ENCODE peak calls at places on chromosomes 2 and 18, in eight cellular contexts. One of them, this sample, is unnamed. For H3K4me1, the result is how much of the 10 kb centered on the place peaks cover.

GRCh38 chr18:63090334-63090733 is 229.2 kb downstream of the BCL2 start:
- DNase-seq in transverse colon: no peak
- DNase-seq in A549: no peak
- DNase-seq in kidney: no peak
- DNase-seq in IMR-90: no peak
- DNase-seq in mammary epithelial cell: no peak
- DNase-seq in SJSA1: no peak
- DNase-seq in upper lobe of right lung: no peak
- DNase-seq in this sample: no peak

GRCh38 chr2:148300534-148300933 is 279.6 kb downstream of the MBD5 start:
- DNase-seq in transverse colon: no peak
- DNase-seq in A549: no peak
- DNase-seq in kidney: no peak
- DNase-seq in IMR-90: peak
- DNase-seq in mammary epithelial cell: no peak
- DNase-seq in SJSA1: no peak
- DNase-seq in upper lobe of right lung: no peak
- DNase-seq in this sample: no peak

GRCh38 chr2:11558206-11558886 is 24.5 kb downstream of the GREB1 start:
- DNase-seq in transverse colon: no peak
- DNase-seq in A549: no peak
- DNase-seq in kidney: no peak
- DNase-seq in IMR-90: no peak
- DNase-seq in mammary epithelial cell: no peak
- DNase-seq in SJSA1: peak
- DNase-seq in upper lobe of right lung: peak
- DNase-seq in this sample: no peak

GRCh38 chr2:68936462-68936861 is 16.2 kb downstream of the GKN2 start:
- DNase-seq in transverse colon: no peak
- DNase-seq in A549: no peak
- DNase-seq in kidney: no peak
- DNase-seq in IMR-90: peak
- DNase-seq in mammary epithelial cell: peak
- DNase-seq in SJSA1: no peak
- DNase-seq in upper lobe of right lung: no peak
- DNase-seq in this sample: no peak

GRCh38 chr2:137168564-137168963 is 403.2 kb downstream of the THSD7B start:
- DNase-seq in transverse colon: no peak
- DNase-seq in A549: no peak
- DNase-seq in kidney: no peak
- DNase-seq in IMR-90: no peak
- DNase-seq in mammary epithelial cell: peak
- DNase-seq in SJSA1: no peak
- DNase-seq in upper lobe of right lung: no peak
- DNase-seq in this sample: no peak

GRCh38 chr2:42492691-42493467 is 903 bp downstream of the KCNG3 start:
- DNase-seq in transverse colon: peak
- DNase-seq in A549: no peak
- DNase-seq in kidney: peak
- DNase-seq in IMR-90: no peak
- DNase-seq in mammary epithelial cell: no peak
- DNase-seq in SJSA1: no peak
- DNase-seq in upper lobe of right lung: peak
- DNase-seq in this sample: peak

GRCh38 chr18:79765491-79766245 is 32.1 kb upstream of the KCNG2 start:
- DNase-seq in transverse colon: peak
- DNase-seq in A549: no peak
- DNase-seq in kidney: no peak
- DNase-seq in IMR-90: peak
- DNase-seq in mammary epithelial cell: no peak
- DNase-seq in SJSA1: no peak
- DNase-seq in upper lobe of right lung: peak
- DNase-seq in this sample: peak

GRCh38 chr18:28177828-28178635 is 1.1 kb upstream of the CDH2 start:
- DNase-seq in transverse colon: no peak
- DNase-seq in A549: peak
- DNase-seq in kidney: peak
- DNase-seq in IMR-90: peak
- DNase-seq in mammary epithelial cell: peak
- DNase-seq in SJSA1: peak
- DNase-seq in upper lobe of right lung: peak
- DNase-seq in this sample: no peak

GRCh38 chr2:108444941-108445840 is 3.8 kb upstream of the GCC2 start:
- DNase-seq in transverse colon: no peak
- DNase-seq in A549: no peak
- DNase-seq in kidney: no peak
- DNase-seq in IMR-90: peak
- DNase-seq in mammary epithelial cell: peak
- DNase-seq in SJSA1: no peak
- DNase-seq in upper lobe of right lung: no peak
- DNase-seq in this sample: no peak

GRCh38 chr2:9474361-9475117 is at the start of gene IAH1:
- DNase-seq in transverse colon: peak
- DNase-seq in A549: peak
- DNase-seq in kidney: peak
- DNase-seq in IMR-90: no peak
- DNase-seq in mammary epithelial cell: peak
- DNase-seq in SJSA1: peak
- DNase-seq in upper lobe of right lung: peak
- DNase-seq in this sample: peak

GRCh38 chr2:134170700-134171099 is 83.2 kb upstream of the MGAT5 start:
- DNase-seq in transverse colon: no peak
- DNase-seq in A549: no peak
- DNase-seq in kidney: no peak
- DNase-seq in IMR-90: no peak
- DNase-seq in mammary epithelial cell: no peak
- DNase-seq in SJSA1: no peak
- DNase-seq in upper lobe of right lung: no peak
- DNase-seq in this sample: no peak
- H3K4me1 ChIP-seq in transverse colon: under half
- H3K4me1 ChIP-seq in A549: under half
- H3K4me1 ChIP-seq in kidney: under half
- H3K4me1 ChIP-seq in IMR-90: under half
- H3K4me1 ChIP-seq in mammary epithelial cell: under half
- H3K4me1 ChIP-seq in SJSA1: under half
- H3K4me1 ChIP-seq in upper lobe of right lung: under half
- H3K4me1 ChIP-seq in this sample: under half

DNA sequence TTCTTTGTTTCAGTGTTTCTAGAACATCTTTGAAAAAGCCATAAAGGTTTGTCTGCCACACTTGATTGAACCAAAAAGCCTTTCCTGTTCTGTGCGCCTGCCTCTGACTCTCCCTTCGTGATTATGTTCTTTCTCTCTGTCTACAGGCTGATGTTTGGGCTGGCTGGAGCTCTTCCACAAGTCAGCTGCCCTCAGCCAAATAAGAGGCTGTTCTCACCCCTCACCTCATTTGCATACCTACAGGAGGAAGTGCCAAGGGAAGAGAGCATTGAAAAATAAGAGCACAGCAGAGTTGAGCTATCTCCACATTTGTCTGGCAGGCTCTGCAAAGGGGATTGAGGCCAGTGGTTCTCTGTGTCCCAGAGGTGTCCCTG is 15.8 kb downstream of the INPP5D start:
- DNase-seq in transverse colon: peak
- DNase-seq in A549: no peak
- DNase-seq in kidney: no peak
- DNase-seq in IMR-90: no peak
- DNase-seq in mammary epithelial cell: no peak
- DNase-seq in SJSA1: no peak
- DNase-seq in upper lobe of right lung: no peak
- DNase-seq in this sample: no peak
- H3K4me1 ChIP-seq in transverse colon: under half
- H3K4me1 ChIP-seq in A549: under half
- H3K4me1 ChIP-seq in kidney: under half
- H3K4me1 ChIP-seq in IMR-90: under half
- H3K4me1 ChIP-seq in mammary epithelial cell: under half
- H3K4me1 ChIP-seq in SJSA1: under half
- H3K4me1 ChIP-seq in upper lobe of right lung: under half
- H3K4me1 ChIP-seq in this sample: under half

DNA sequence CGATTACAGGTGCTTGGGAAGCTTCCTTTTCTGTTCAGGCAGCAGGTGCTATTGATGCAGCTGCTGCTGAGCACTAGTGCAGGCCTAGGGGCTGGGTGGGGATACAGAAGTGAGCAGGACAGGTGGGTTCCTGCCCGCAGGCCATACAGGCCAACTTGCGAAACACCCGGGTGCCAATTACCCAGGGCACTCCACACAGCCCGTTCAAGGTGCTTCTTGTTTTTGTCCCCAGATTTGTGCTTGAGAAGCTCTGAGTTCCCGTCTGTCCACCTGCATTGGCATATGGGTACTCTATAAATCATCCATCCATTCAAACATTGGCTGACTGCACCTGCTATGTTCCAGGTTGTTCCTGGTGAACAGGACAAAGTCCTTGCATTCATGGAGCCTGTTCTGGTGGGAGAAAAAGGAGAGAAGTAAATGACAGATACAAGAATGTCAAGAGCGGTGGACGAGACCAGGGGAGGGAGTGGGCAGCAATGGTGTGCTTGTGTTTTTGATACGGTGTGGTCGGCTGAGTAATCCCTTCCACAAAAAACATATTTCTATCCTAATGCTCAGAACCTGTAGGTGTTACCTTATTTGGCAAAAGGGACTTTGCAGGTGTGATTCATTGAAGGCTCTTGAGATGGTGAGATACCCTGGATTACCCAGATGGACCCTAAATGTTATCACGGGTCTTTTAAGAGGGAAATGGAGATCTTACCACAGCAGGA is 31.4 kb downstream of the SH3BP4 start:
- DNase-seq in transverse colon: peak
- DNase-seq in A549: no peak
- DNase-seq in kidney: peak
- DNase-seq in IMR-90: no peak
- DNase-seq in mammary epithelial cell: no peak
- DNase-seq in SJSA1: no peak
- DNase-seq in upper lobe of right lung: no peak
- DNase-seq in this sample: peak
- H3K4me1 ChIP-seq in transverse colon: half or more
- H3K4me1 ChIP-seq in A549: half or more
- H3K4me1 ChIP-seq in kidney: half or more
- H3K4me1 ChIP-seq in IMR-90: half or more
- H3K4me1 ChIP-seq in mammary epithelial cell: under half
- H3K4me1 ChIP-seq in SJSA1: half or more
- H3K4me1 ChIP-seq in upper lobe of right lung: under half
- H3K4me1 ChIP-seq in this sample: half or more

DNA sequence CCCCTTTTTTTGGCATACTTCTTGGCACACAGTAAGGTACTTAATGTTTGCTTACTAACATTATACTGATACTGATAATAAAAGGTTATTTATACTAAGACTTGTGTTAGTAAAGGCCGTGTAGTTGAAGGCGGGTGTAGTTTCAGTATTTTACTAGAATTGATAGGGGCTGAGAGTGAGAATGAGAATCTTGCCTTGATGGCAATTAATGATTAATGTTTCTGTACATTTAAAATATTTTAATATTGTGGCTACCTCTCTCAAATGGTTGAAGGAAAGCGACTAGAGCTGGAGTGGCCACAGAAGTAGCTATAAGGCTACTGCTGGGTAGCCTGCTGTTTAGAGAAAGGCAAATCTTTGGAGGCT is 29.3 kb downstream of the PELI1 start:
- DNase-seq in transverse colon: no peak
- DNase-seq in A549: no peak
- DNase-seq in kidney: no peak
- DNase-seq in IMR-90: no peak
- DNase-seq in mammary epithelial cell: no peak
- DNase-seq in SJSA1: no peak
- DNase-seq in upper lobe of right lung: no peak
- DNase-seq in this sample: no peak
- H3K4me1 ChIP-seq in transverse colon: half or more
- H3K4me1 ChIP-seq in A549: under half
- H3K4me1 ChIP-seq in kidney: under half
- H3K4me1 ChIP-seq in IMR-90: under half
- H3K4me1 ChIP-seq in mammary epithelial cell: under half
- H3K4me1 ChIP-seq in SJSA1: under half
- H3K4me1 ChIP-seq in upper lobe of right lung: half or more
- H3K4me1 ChIP-seq in this sample: half or more

GRCh38 chr2:16647992-16648617 is 17.5 kb downstream of the CYRIA start:
- DNase-seq in transverse colon: no peak
- DNase-seq in A549: no peak
- DNase-seq in kidney: no peak
- DNase-seq in IMR-90: no peak
- DNase-seq in mammary epithelial cell: no peak
- DNase-seq in SJSA1: no peak
- DNase-seq in upper lobe of right lung: no peak
- DNase-seq in this sample: no peak

GRCh38 chr2:16649353-16650286 is 16.0 kb downstream of the CYRIA start:
- DNase-seq in transverse colon: no peak
- DNase-seq in A549: no peak
- DNase-seq in kidney: no peak
- DNase-seq in IMR-90: no peak
- DNase-seq in mammary epithelial cell: no peak
- DNase-seq in SJSA1: no peak
- DNase-seq in upper lobe of right lung: no peak
- DNase-seq in this sample: no peak

GRCh38 chr2:16652296-16653082 is 13.1 kb downstream of the CYRIA start:
- DNase-seq in transverse colon: no peak
- DNase-seq in A549: no peak
- DNase-seq in kidney: no peak
- DNase-seq in IMR-90: peak
- DNase-seq in mammary epithelial cell: no peak
- DNase-seq in SJSA1: peak
- DNase-seq in upper lobe of right lung: no peak
- DNase-seq in this sample: peak

GRCh38 chr2:16653083-16653375 is 12.6 kb downstream of the CYRIA start:
- DNase-seq in transverse colon: no peak
- DNase-seq in A549: no peak
- DNase-seq in kidney: peak
- DNase-seq in IMR-90: no peak
- DNase-seq in mammary epithelial cell: peak
- DNase-seq in SJSA1: peak
- DNase-seq in upper lobe of right lung: no peak
- DNase-seq in this sample: no peak

DNA sequence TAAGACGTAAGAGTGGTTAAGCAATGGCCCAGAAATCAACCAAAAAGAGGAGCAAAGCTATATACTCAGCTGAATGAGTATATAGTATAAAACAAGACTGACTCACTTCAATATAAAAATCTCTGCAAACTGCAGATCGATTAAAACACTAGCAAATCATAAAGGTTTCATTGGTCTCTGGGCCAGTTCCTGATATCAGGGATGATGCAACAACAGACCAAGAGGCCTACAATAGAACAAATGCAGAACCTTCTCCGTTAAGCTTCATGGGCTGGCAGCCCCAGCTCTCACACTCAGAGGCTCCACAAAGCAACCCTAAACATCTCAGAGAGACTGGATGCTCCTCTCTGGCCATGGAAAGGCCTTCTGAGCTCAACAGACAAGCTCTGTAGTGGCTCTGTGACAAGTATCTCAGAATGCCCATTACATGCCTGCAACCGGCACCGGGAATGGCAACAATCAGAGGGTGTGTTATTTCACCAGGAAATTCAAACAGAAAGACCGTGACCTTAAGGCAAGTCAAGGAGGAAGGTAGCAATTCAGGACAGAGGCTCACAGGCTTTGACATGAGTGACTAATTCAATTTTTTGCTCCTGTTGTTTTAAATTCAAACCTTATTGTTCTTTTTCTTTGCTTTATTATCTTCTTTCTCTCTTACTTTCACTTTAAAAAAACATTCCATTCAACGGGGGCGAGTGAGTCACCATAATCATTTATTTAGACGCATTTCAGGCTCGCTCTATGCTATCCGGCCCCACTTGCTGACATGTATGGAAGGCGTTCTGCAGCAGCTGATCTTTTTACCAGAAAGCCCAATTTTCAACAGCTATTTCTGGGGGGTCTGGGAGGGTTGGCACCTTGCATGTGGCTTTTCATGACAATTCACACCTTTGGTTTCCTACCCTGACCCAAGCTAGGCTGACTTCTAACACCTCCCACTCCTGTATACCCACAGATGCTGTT is 15.1 kb downstream of the CYRIA start:
- DNase-seq in transverse colon: no peak
- DNase-seq in A549: no peak
- DNase-seq in kidney: no peak
- DNase-seq in IMR-90: peak
- DNase-seq in mammary epithelial cell: peak
- DNase-seq in SJSA1: peak
- DNase-seq in upper lobe of right lung: no peak
- DNase-seq in this sample: no peak
- H3K4me1 ChIP-seq in transverse colon: half or more
- H3K4me1 ChIP-seq in A549: under half
- H3K4me1 ChIP-seq in kidney: under half
- H3K4me1 ChIP-seq in IMR-90: under half
- H3K4me1 ChIP-seq in mammary epithelial cell: under half
- H3K4me1 ChIP-seq in SJSA1: under half
- H3K4me1 ChIP-seq in upper lobe of right lung: half or more
- H3K4me1 ChIP-seq in this sample: under half

This sample was measured in mucosa of descending colon.